ENCODE peak calls at places on chromosomes 3 and 15, in eight cellular contexts. Z is SK-N-SH; D is stimulated activated CD4-positive, alpha-beta T cell treated with anti-CD3 and anti-CD28 coated beads, Interleukin-4, amount 100 ng/mL, for 48 hours; X is spleen; P is EH; R is lung; B is astrocyte of the cerebellum; C is H54. V is an unnamed sample.

GRCh38 chr3:177150218-177150916 is 46.9 kb downstream of the TBL1XR1 start:
- DNase-seq in C (no peak), P (peak; percentile 51), X (no peak), D (no peak), R (no peak), B (no peak), Z (no peak), V (no peak)

GRCh38 chr15:63188937-63189871 is at the start of gene RAB8B:
- DNase-seq in R (peak; percentile 98), B (peak; percentile 86), D (peak; percentile 99), X (peak; percentile 99), C (peak; percentile 67), P (peak; percentile 96), Z (peak; percentile 98), V (peak; percentile 87)

GRCh38 chr3:25469609-25470008 is 41.5 kb downstream of the RARB start:
- DNase-seq in P (no peak), B (no peak), Z (no peak), X (no peak), R (no peak), D (no peak), C (no peak), V (no peak)

GRCh38 chr3:195705081-195705991 is 15.4 kb upstream of the MUC20 start:
- DNase-seq in X (no peak), R (no peak), Z (no peak), B (no peak), D (no peak), C (no peak), P (no peak), V (no peak)

GRCh38 chr3:81742581-81742980 is 18.9 kb downstream of the GBE1 start:
- DNase-seq in C (no peak), B (no peak), P (peak; percentile 44), R (no peak), D (no peak), X (no peak), Z (no peak), V (no peak)

GRCh38 chr3:100796556-100796955 is 87.3 kb downstream of the TFG start:
- DNase-seq in B (no peak), C (no peak), D (no peak), X (no peak), R (no peak), Z (no peak), P (peak; percentile 41), V (no peak)

GRCh38 chr3:27737091-27737490 is 15.0 kb upstream of the EOMES start:
- DNase-seq in B (no peak), R (no peak), X (no peak), C (no peak), P (no peak), Z (no peak), D (no peak), V (no peak)

GRCh38 chr3:170780955-170781354 is 89.0 kb downstream of the RPL22L1 start:
- DNase-seq in D (no peak), Z (no peak), B (no peak), C (no peak), X (no peak), P (no peak), R (no peak), V (no peak)

GRCh38 chr3:102084712-102085111 is 235.4 kb downstream of the NFKBIZ start:
- DNase-seq in Z (no peak), P (no peak), R (no peak), B (no peak), C (no peak), D (no peak), X (no peak), V (no peak)

GRCh38 chr15:92451225-92451825 is 57.6 kb downstream of the ST8SIA2 start:
- DNase-seq in X (no peak), B (peak; percentile 49), R (no peak), P (peak; percentile 24), Z (no peak), D (no peak), C (no peak), V (no peak)

GRCh38 chr15:101411588-101411987 is 77.9 kb downstream of the PCSK6 start:
- DNase-seq in Z (no peak), D (no peak), X (no peak), B (no peak), R (no peak), P (no peak), C (no peak), V (no peak)

GRCh38 chr3:18428036-18428435 is 2.9 kb upstream of the SATB1 start:
- DNase-seq in D (no peak), R (no peak), P (no peak), C (no peak), B (no peak), X (no peak), Z (no peak), V (no peak)

GRCh38 chr3:120838441-120839091 is 69.4 kb upstream of the STXBP5L start:
- DNase-seq in Z (no peak), C (no peak), B (no peak), P (no peak), R (no peak), X (no peak), D (no peak), V (no peak)

GRCh38 chr3:172084871-172085556 is 45.6 kb downstream of the FNDC3B start:
- DNase-seq in X (no peak), D (no peak), R (no peak), C (no peak), B (no peak), P (peak; percentile 48), Z (no peak), V (no peak)

GRCh38 chr15:45183511-45183910 is 4.3 kb downstream of the SHF start:
- DNase-seq in C (no peak), B (no peak), P (no peak), D (no peak), X (peak; percentile 44), Z (peak; percentile 2), R (no peak), V (no peak)

GRCh38 chr3:13142552-13143380 is 69.5 kb upstream of the IQSEC1 start:
- DNase-seq in Z (no peak), R (no peak), C (no peak), P (no peak), D (no peak), X (peak; percentile 43), B (no peak), V (no peak)

GRCh38 chr15:70266412-70267089 is 168.8 kb upstream of the TLE3 start:
- DNase-seq in X (peak; percentile 91), Z (no peak), P (no peak), R (peak; percentile 78), B (peak; percentile 49), C (no peak), D (no peak), V (no peak)

GRCh38 chr3:117350386-117350785 is 640.8 kb downstream of the TUSC7 start:
- DNase-seq in X (no peak), Z (no peak), P (no peak), B (no peak), D (no peak), R (no peak), C (no peak), V (no peak)

GRCh38 chr15:71131601-71132357 is 16.5 kb downstream of the THSD4 start:
- DNase-seq in R (no peak), Z (no peak), B (no peak), C (no peak), P (peak; percentile 25), X (no peak), D (no peak), V (no peak)

GRCh38 chr15:70111203-70112017 is 13.7 kb upstream of the TLE3 start:
- DNase-seq in D (no peak), C (no peak), P (peak; percentile 76), X (no peak), B (peak; percentile 68), R (no peak), Z (peak; percentile 85), V (peak; percentile 45)

GRCh38 chr3:183518446-183519185 is 36.9 kb downstream of the KLHL6 start:
- DNase-seq in R (no peak), Z (no peak), C (no peak), X (no peak), D (no peak), B (no peak), P (peak; percentile 29), V (no peak)

GRCh38 chr3:195697582-195698324 is 23.0 kb upstream of the MUC20 start:
- DNase-seq in C (peak; percentile 67), R (no peak), B (peak; percentile 86), P (peak; percentile 97), D (no peak), X (no peak), Z (no peak), V (no peak)

GRCh38 chr15:27019687-27020086 is 48.7 kb downstream of the GABRG3 start:
- DNase-seq in C (no peak), R (no peak), X (no peak), P (no peak), Z (no peak), B (no peak), D (no peak), V (no peak)

GRCh38 chr15:60315878-60316277 is 81.9 kb downstream of the ANXA2 start:
- DNase-seq in Z (no peak), R (no peak), X (no peak), B (no peak), P (no peak), C (no peak), D (no peak), V (no peak)

GRCh38 chr3:161371441-161372320 is at the start of gene SPTSSB:
- DNase-seq in P (peak; percentile 36), D (no peak), X (peak; percentile 80), R (peak; percentile 35), C (no peak), B (no peak), Z (peak; percentile 84), V (peak; percentile 35)

GRCh38 chr3:129892857-129893615 is 475 bp downstream of the TMCC1 start:
- DNase-seq in B (no peak), P (peak; percentile 66), Z (peak; percentile 89), D (peak; percentile 64), R (peak; percentile 62), C (peak; percentile 80), X (peak; percentile 95), V (peak; percentile 25)